ENCODE peak calls at places on chromosomes 4 and X, in nine cellular contexts. G is tibial nerve, S is fibroblast of mammary gland, X is RWPE1, T is glutamatergic neuron, Y is GM10248, C is A549, B is H9, A is fibroblast of the aortic adventitia. O is an unnamed sample.

GRCh38 chrX:139532834-139533233 is 2.3 kb downstream of the F9 start:
- DNase-seq in A (no peak), S (no peak), B (no peak), T (no peak), C (no peak), Y (no peak), X (no peak), G (no peak), O (no peak)

GRCh38 chr4:16750882-16751642 is 147.4 kb downstream of the LDB2 start:
- DNase-seq in A (no peak), G (no peak), B (no peak), C (no peak), T (no peak), X (no peak), Y (no peak), S (no peak), O (no peak)

GRCh38 chr4:54322817-54323417 is 93.8 kb downstream of the PDGFRA start:
- DNase-seq in A (peak), C (peak), X (peak), G (peak), B (peak), S (peak), T (peak), Y (peak), O (peak)

GRCh38 chr4:185112104-185112503 is 31.0 kb upstream of the SLC25A4 start:
- DNase-seq in A (peak), Y (no peak), S (peak), X (peak), T (no peak), B (no peak), G (no peak), C (peak), O (no peak)

GRCh38 chr4:48490012-48490679 is at the start of gene ZAR1:
- DNase-seq in G (no peak), S (no peak), A (no peak), X (peak), B (peak), T (peak), Y (no peak), C (no peak), O (no peak)

GRCh38 chrX:11664211-11664888 is 1.4 kb downstream of the ARHGAP6 start:
- DNase-seq in T (peak), A (no peak), S (no peak), G (no peak), B (peak), Y (peak), C (no peak), X (no peak), O (no peak)

GRCh38 chr4:46329118-46329976 is 60.6 kb downstream of the GABRA2 start:
- DNase-seq in Y (peak), B (peak), X (peak), A (no peak), C (peak), T (peak), G (peak), S (peak), O (no peak)

GRCh38 chr4:89469512-89469911 is 161.9 kb upstream of the GPRIN3 start:
- DNase-seq in G (no peak), Y (no peak), B (no peak), T (no peak), X (no peak), S (no peak), A (no peak), C (no peak), O (no peak)

GRCh38 chr4:41358626-41359025 is 101.9 kb downstream of the UCHL1 start:
- DNase-seq in C (peak), T (no peak), G (no peak), B (no peak), Y (no peak), S (no peak), X (no peak), A (peak), O (no peak)

GRCh38 chrX:151878574-151878973 is 34.1 kb upstream of the MAGEA4 start:
- DNase-seq in S (no peak), A (no peak), G (no peak), B (no peak), X (no peak), T (no peak), C (no peak), Y (no peak), O (no peak)

GRCh38 chr4:80461412-80461811 is 125.9 kb downstream of the CFAP299 start:
- DNase-seq in B (no peak), Y (no peak), A (no peak), T (no peak), X (peak), S (no peak), C (no peak), G (no peak), O (no peak)

GRCh38 chr4:6620296-6620695 is 20.2 kb upstream of the MRFAP1 start:
- DNase-seq in A (no peak), Y (no peak), B (no peak), T (no peak), S (no peak), C (no peak), G (no peak), X (no peak), O (no peak)

GRCh38 chr4:4857809-4858508 is 1.5 kb upstream of the MSX1 start:
- DNase-seq in A (no peak), T (peak), Y (no peak), S (no peak), C (no peak), G (no peak), X (no peak), B (no peak), O (no peak)

GRCh38 chrX:22389544-22390243 is 117.0 kb downstream of the CBLL2 start:
- DNase-seq in G (no peak), C (peak), A (peak), Y (no peak), X (peak), B (no peak), T (no peak), S (peak), O (no peak)

GRCh38 chr4:70930530-70931256 is 28.5 kb downstream of the MOB1B start:
- DNase-seq in C (no peak), Y (no peak), X (no peak), A (no peak), G (no peak), T (no peak), B (no peak), S (no peak), O (no peak)

GRCh38 chr4:80073362-80074008 is 456 bp upstream of the ANTXR2 start:
- DNase-seq in G (no peak), S (no peak), X (no peak), Y (peak), C (no peak), T (no peak), A (no peak), B (no peak), O (no peak)

GRCh38 chrX:92213781-92214180 is 434.6 kb downstream of the PCDH11X start:
- DNase-seq in T (no peak), B (no peak), Y (no peak), S (peak), G (no peak), X (peak), C (peak), A (no peak), O (no peak)

GRCh38 chrX:154068560-154068959 is 29.0 kb downstream of the MECP2 start:
- DNase-seq in G (no peak), Y (no peak), B (no peak), C (no peak), T (no peak), X (no peak), S (no peak), A (no peak), O (no peak)

GRCh38 chrX:111597967-111598366 is 83.0 kb upstream of the ALG13 start:
- DNase-seq in G (no peak), X (no peak), C (no peak), T (no peak), Y (no peak), B (no peak), A (no peak), S (no peak), O (no peak)

GRCh38 chrX:56813318-56813837 is 84.3 kb downstream of the NBDY start:
- DNase-seq in G (peak), A (peak), B (peak), C (no peak), Y (peak), X (peak), T (no peak), S (peak), O (no peak)
- TF ChIP-seq CTCF in G (no peak), A (no peak), B (no peak), C (no peak), Y (no peak), X (no peak), T (no peak), S (no peak), O (no peak)

GRCh38 chr4:113990886-113991285 is 11.4 kb upstream of the ARSJ start:
- DNase-seq in B (no peak), S (no peak), T (no peak), X (no peak), Y (no peak), G (no peak), C (no peak), A (no peak), O (no peak)
- TF ChIP-seq CTCF in B (no peak), S (no peak), T (no peak), X (no peak), Y (no peak), G (no peak), C (no peak), A (no peak), O (no peak)

GRCh38 chr4:163233321-163233720 is 66.6 kb upstream of the NAF1 start:
- DNase-seq in C (no peak), B (no peak), G (no peak), T (no peak), A (no peak), S (no peak), X (peak), Y (no peak), O (no peak)
- TF ChIP-seq CTCF in C (no peak), B (no peak), G (no peak), T (no peak), A (no peak), S (no peak), X (no peak), Y (no peak), O (no peak)

GRCh38 chr4:166087569-166087968 is 214.5 kb downstream of the TLL1 start:
- DNase-seq in A (no peak), X (no peak), C (no peak), S (no peak), B (no peak), G (no peak), T (no peak), Y (no peak), O (no peak)

GRCh38 chr4:166091914-166092510 is 219.0 kb downstream of the TLL1 start:
- DNase-seq in G (peak), Y (peak), B (no peak), A (peak), S (peak), T (no peak), C (peak), X (peak), O (no peak)

GRCh38 chr4:166088576-166088975 is 215.5 kb downstream of the TLL1 start:
- DNase-seq in S (no peak), B (no peak), G (no peak), A (no peak), X (no peak), C (no peak), Y (no peak), T (no peak), O (no peak)

GRCh38 chr4:166092797-166093196 is 219.8 kb downstream of the TLL1 start:
- DNase-seq in S (no peak), X (no peak), G (no peak), A (no peak), B (no peak), T (no peak), Y (no peak), C (no peak), O (no peak)

DNA sequence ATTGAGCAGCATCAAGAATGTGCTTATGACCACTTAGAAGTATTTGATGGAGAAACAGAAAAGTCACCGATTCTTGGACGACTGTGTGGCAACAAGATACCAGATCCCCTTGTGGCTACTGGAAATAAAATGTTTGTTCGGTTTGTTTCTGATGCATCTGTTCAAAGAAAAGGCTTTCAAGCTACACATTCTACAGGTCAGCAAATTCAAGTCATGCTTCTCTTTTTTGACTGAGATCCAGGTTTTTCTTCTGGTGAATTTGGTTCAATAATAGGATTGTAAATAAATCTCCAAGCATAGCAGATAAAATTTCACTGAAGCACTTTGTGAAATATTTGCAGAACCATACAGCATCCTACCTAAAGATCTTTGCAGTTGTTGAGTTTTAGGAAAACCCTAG is 218.1 kb downstream of the TLL1 start:
- DNase-seq in X (no peak), A (no peak), S (peak), Y (no peak), G (no peak), B (no peak), C (no peak), T (no peak), O (no peak)
- TF ChIP-seq CTCF in X (no peak), A (no peak), S (no peak), Y (no peak), G (no peak), B (no peak), C (no peak), T (no peak), O (no peak)

DNA sequence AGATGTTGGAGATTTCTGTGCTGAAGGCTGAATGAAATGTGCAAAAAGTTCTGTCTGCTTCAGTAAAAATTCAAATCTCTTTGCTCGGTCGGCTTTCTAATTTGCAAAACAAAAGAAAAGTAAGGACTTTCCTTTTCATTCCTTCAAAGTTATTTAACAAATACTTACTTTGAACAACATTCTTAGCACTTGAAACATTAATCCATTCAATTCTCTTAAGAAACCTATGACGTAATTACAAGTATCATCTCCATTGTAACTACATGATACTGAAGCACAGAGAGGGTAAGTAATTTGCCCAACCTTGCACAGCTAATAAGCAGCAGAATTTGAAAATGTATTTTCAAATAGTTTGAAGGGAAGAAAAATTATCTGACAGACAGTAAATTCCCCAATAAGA is 6.9 kb downstream of the SMARCA1 start:
- DNase-seq in S (no peak), Y (no peak), X (no peak), A (no peak), B (no peak), C (no peak), T (no peak), G (no peak), O (no peak)
- TF ChIP-seq CTCF in S (no peak), Y (no peak), X (no peak), A (no peak), B (no peak), C (no peak), T (no peak), G (no peak), O (no peak)

GRCh38 chr4:101806914-101807313 is 16.4 kb downstream of the BANK1 start:
- DNase-seq in T (no peak), C (peak), Y (peak), X (no peak), G (no peak), S (peak), A (peak), B (no peak), O (no peak)
- TF ChIP-seq CTCF in T (no peak), C (no peak), Y (no peak), X (no peak), G (no peak), S (no peak), A (no peak), B (no peak), O (no peak)

GRCh38 chr4:121698119-121698732 is 1.4 kb upstream of the ANXA5 start:
- DNase-seq in A (no peak), T (peak), Y (no peak), X (no peak), C (no peak), G (peak), B (no peak), S (no peak), O (no peak)

GRCh38 chr4:121693450-121693849 is 3.3 kb downstream of the ANXA5 start:
- DNase-seq in Y (no peak), A (peak), G (no peak), X (no peak), B (no peak), S (no peak), C (no peak), T (no peak), O (no peak)

GRCh38 chr4:121696140-121696640 is 590 bp downstream of the ANXA5 start:
- DNase-seq in A (peak), Y (peak), G (peak), T (no peak), S (peak), X (peak), B (no peak), C (peak), O (no peak)

GRCh38 chr4:121697626-121698025 is 846 bp upstream of the ANXA5 start:
- DNase-seq in X (no peak), T (no peak), A (no peak), S (no peak), B (no peak), G (no peak), C (no peak), Y (peak), O (no peak)

GRCh38 chr4:121696641-121697461 is at the start of gene ANXA5:
- DNase-seq in X (peak), A (peak), G (peak), Y (peak), T (peak), B (peak), S (peak), C (peak), O (peak)
- TF ChIP-seq CTCF in X (peak), A (peak), G (peak), Y (peak), T (no peak), B (peak), S (peak), C (peak), O (no peak)

GRCh38 chrX:110450050-110450449 is 91.4 kb downstream of the RTL9 start:
- DNase-seq in S (peak), T (peak), C (peak), B (peak), G (peak), Y (peak), A (peak), X (peak), O (peak)
- TF ChIP-seq CTCF in S (peak), T (peak), C (peak), B (peak), G (peak), Y (peak), A (peak), X (peak), O (peak)

GRCh38 chr4:155430895-155431467 is 54.2 kb upstream of the MAP9 start:
- DNase-seq in C (no peak), Y (no peak), S (no peak), X (no peak), A (no peak), T (no peak), G (no peak), B (no peak), O (no peak)
- TF ChIP-seq CTCF in C (no peak), Y (no peak), S (no peak), X (no peak), A (no peak), T (no peak), G (no peak), B (no peak), O (no peak)

O was measured in mesothelial cell of epicardium.